ENCODE peak calls at places on chromosomes 4 and X, in eight cellular contexts. One of them, this sample, is unnamed.

GRCh38 chrX:72714471-72714916 is 388 bp upstream of the PHKA1 start:
- DNase-seq in CD4-positive, alpha-beta T cell: no peak
- DNase-seq in mesenchymal stem cell: peak
- DNase-seq in fibroblast of lung: peak
- DNase-seq in NAMALWA: no peak
- DNase-seq in mesothelial cell of epicardium: peak
- DNase-seq in KG1: no peak
- DNase-seq in NT2/D1: peak
- DNase-seq in this sample: peak

GRCh38 chr4:20256381-20256881 is 4.7 kb downstream of the SLIT2 start:
- DNase-seq in mesothelial cell of epicardium: no peak
- DNase-seq in KG1: no peak
- DNase-seq in fibroblast of lung: peak
- DNase-seq in NT2/D1: no peak
- DNase-seq in NAMALWA: no peak
- DNase-seq in CD4-positive, alpha-beta T cell: no peak
- DNase-seq in mesenchymal stem cell: no peak
- DNase-seq in this sample: no peak

GRCh38 chr4:159398236-159398638 is 295.4 kb downstream of the RAPGEF2 start:
- DNase-seq in NAMALWA: no peak
- DNase-seq in mesothelial cell of epicardium: no peak
- DNase-seq in fibroblast of lung: peak
- DNase-seq in mesenchymal stem cell: peak
- DNase-seq in NT2/D1: no peak
- DNase-seq in CD4-positive, alpha-beta T cell: no peak
- DNase-seq in KG1: no peak
- DNase-seq in this sample: no peak

GRCh38 chr4:113469023-113469390 is 292.5 kb downstream of the CAMK2D start:
- DNase-seq in KG1: no peak
- DNase-seq in NT2/D1: no peak
- DNase-seq in mesenchymal stem cell: no peak
- DNase-seq in fibroblast of lung: peak
- DNase-seq in mesothelial cell of epicardium: no peak
- DNase-seq in NAMALWA: no peak
- DNase-seq in CD4-positive, alpha-beta T cell: no peak
- DNase-seq in this sample: no peak

GRCh38 chr4:104394409-104394813 is 100.3 kb downstream of the CXXC4 start:
- DNase-seq in KG1: no peak
- DNase-seq in NT2/D1: no peak
- DNase-seq in mesothelial cell of epicardium: no peak
- DNase-seq in fibroblast of lung: no peak
- DNase-seq in NAMALWA: no peak
- DNase-seq in mesenchymal stem cell: peak
- DNase-seq in CD4-positive, alpha-beta T cell: no peak
- DNase-seq in this sample: no peak

GRCh38 chrX:146481735-146482134 is 327.8 kb upstream of the CXorf51B start:
- DNase-seq in KG1: no peak
- DNase-seq in mesothelial cell of epicardium: no peak
- DNase-seq in mesenchymal stem cell: no peak
- DNase-seq in NAMALWA: no peak
- DNase-seq in NT2/D1: no peak
- DNase-seq in fibroblast of lung: no peak
- DNase-seq in CD4-positive, alpha-beta T cell: no peak
- DNase-seq in this sample: no peak

GRCh38 chr4:126853715-126854114 is 779.0 kb upstream of the INTU start:
- DNase-seq in KG1: no peak
- DNase-seq in CD4-positive, alpha-beta T cell: no peak
- DNase-seq in mesenchymal stem cell: no peak
- DNase-seq in mesothelial cell of epicardium: no peak
- DNase-seq in fibroblast of lung: no peak
- DNase-seq in NAMALWA: no peak
- DNase-seq in NT2/D1: no peak
- DNase-seq in this sample: no peak

GRCh38 chr4:72295966-72296557 is 264.3 kb downstream of the NPFFR2 start:
- DNase-seq in CD4-positive, alpha-beta T cell: no peak
- DNase-seq in KG1: no peak
- DNase-seq in fibroblast of lung: peak
- DNase-seq in mesenchymal stem cell: peak
- DNase-seq in NT2/D1: no peak
- DNase-seq in mesothelial cell of epicardium: no peak
- DNase-seq in NAMALWA: peak
- DNase-seq in this sample: no peak

GRCh38 chr4:3199661-3200422 is 49.1 kb upstream of the MSANTD1 start:
- DNase-seq in NAMALWA: no peak
- DNase-seq in fibroblast of lung: no peak
- DNase-seq in KG1: no peak
- DNase-seq in NT2/D1: no peak
- DNase-seq in CD4-positive, alpha-beta T cell: no peak
- DNase-seq in mesenchymal stem cell: no peak
- DNase-seq in mesothelial cell of epicardium: no peak
- DNase-seq in this sample: no peak

GRCh38 chr4:87188932-87189331 is 31.5 kb downstream of the KLHL8 start:
- DNase-seq in CD4-positive, alpha-beta T cell: no peak
- DNase-seq in mesothelial cell of epicardium: no peak
- DNase-seq in NAMALWA: no peak
- DNase-seq in NT2/D1: no peak
- DNase-seq in mesenchymal stem cell: no peak
- DNase-seq in KG1: no peak
- DNase-seq in fibroblast of lung: no peak
- DNase-seq in this sample: no peak

GRCh38 chr4:185915817-185916216 is 103.8 kb upstream of the SORBS2 start:
- DNase-seq in mesothelial cell of epicardium: no peak
- DNase-seq in fibroblast of lung: no peak
- DNase-seq in NAMALWA: no peak
- DNase-seq in NT2/D1: no peak
- DNase-seq in CD4-positive, alpha-beta T cell: no peak
- DNase-seq in KG1: no peak
- DNase-seq in mesenchymal stem cell: no peak
- DNase-seq in this sample: no peak

GRCh38 chrX:38192007-38192625 is 28.6 kb downstream of the SRPX start:
- DNase-seq in mesenchymal stem cell: no peak
- DNase-seq in NAMALWA: peak
- DNase-seq in mesothelial cell of epicardium: no peak
- DNase-seq in NT2/D1: no peak
- DNase-seq in KG1: no peak
- DNase-seq in CD4-positive, alpha-beta T cell: no peak
- DNase-seq in fibroblast of lung: peak
- DNase-seq in this sample: no peak

GRCh38 chr4:25536577-25537325 is 118.9 kb upstream of the SLC34A2 start:
- DNase-seq in fibroblast of lung: no peak
- DNase-seq in mesothelial cell of epicardium: no peak
- DNase-seq in NT2/D1: no peak
- DNase-seq in NAMALWA: peak
- DNase-seq in KG1: no peak
- DNase-seq in CD4-positive, alpha-beta T cell: no peak
- DNase-seq in mesenchymal stem cell: no peak
- DNase-seq in this sample: no peak

GRCh38 chrX:139931646-139932076 is 1.2 kb downstream of the ATP11C start:
- DNase-seq in fibroblast of lung: no peak
- DNase-seq in NAMALWA: no peak
- DNase-seq in KG1: no peak
- DNase-seq in mesothelial cell of epicardium: peak
- DNase-seq in NT2/D1: no peak
- DNase-seq in mesenchymal stem cell: no peak
- DNase-seq in CD4-positive, alpha-beta T cell: no peak
- DNase-seq in this sample: no peak

GRCh38 chrX:80751456-80751855 is 58.2 kb downstream of the BRWD3 start:
- DNase-seq in mesenchymal stem cell: no peak
- DNase-seq in KG1: no peak
- DNase-seq in NAMALWA: no peak
- DNase-seq in NT2/D1: no peak
- DNase-seq in CD4-positive, alpha-beta T cell: no peak
- DNase-seq in mesothelial cell of epicardium: no peak
- DNase-seq in fibroblast of lung: peak
- DNase-seq in this sample: no peak

GRCh38 chr4:183136880-183137279 is 37.8 kb downstream of the WWC2 start:
- DNase-seq in NT2/D1: no peak
- DNase-seq in KG1: no peak
- DNase-seq in fibroblast of lung: peak
- DNase-seq in NAMALWA: no peak
- DNase-seq in mesothelial cell of epicardium: no peak
- DNase-seq in mesenchymal stem cell: peak
- DNase-seq in CD4-positive, alpha-beta T cell: no peak
- DNase-seq in this sample: no peak

GRCh38 chrX:155534800-155535199 is 76.4 kb upstream of the F8A3 start:
- DNase-seq in mesenchymal stem cell: no peak
- DNase-seq in NT2/D1: no peak
- DNase-seq in CD4-positive, alpha-beta T cell: no peak
- DNase-seq in KG1: no peak
- DNase-seq in mesothelial cell of epicardium: no peak
- DNase-seq in fibroblast of lung: no peak
- DNase-seq in NAMALWA: peak
- DNase-seq in this sample: no peak

GRCh38 chr4:32472918-32473317 is 1752.7 kb downstream of the PCDH7 start:
- DNase-seq in KG1: no peak
- DNase-seq in fibroblast of lung: no peak
- DNase-seq in NAMALWA: no peak
- DNase-seq in NT2/D1: no peak
- DNase-seq in mesothelial cell of epicardium: no peak
- DNase-seq in mesenchymal stem cell: no peak
- DNase-seq in CD4-positive, alpha-beta T cell: no peak
- DNase-seq in this sample: no peak

GRCh38 chrX:83185887-83186286 is 322.2 kb upstream of the POU3F4 start:
- DNase-seq in NAMALWA: no peak
- DNase-seq in fibroblast of lung: no peak
- DNase-seq in CD4-positive, alpha-beta T cell: no peak
- DNase-seq in KG1: no peak
- DNase-seq in mesenchymal stem cell: no peak
- DNase-seq in NT2/D1: no peak
- DNase-seq in mesothelial cell of epicardium: no peak
- DNase-seq in this sample: no peak

GRCh38 chrX:24425806-24426205 is 39.3 kb upstream of the PDK3 start:
- DNase-seq in mesenchymal stem cell: no peak
- DNase-seq in NT2/D1: no peak
- DNase-seq in fibroblast of lung: no peak
- DNase-seq in NAMALWA: no peak
- DNase-seq in mesothelial cell of epicardium: no peak
- DNase-seq in CD4-positive, alpha-beta T cell: no peak
- DNase-seq in KG1: no peak
- DNase-seq in this sample: no peak

GRCh38 chr4:173415092-173415491 is 16.2 kb upstream of the SCRG1 start:
- DNase-seq in mesothelial cell of epicardium: no peak
- DNase-seq in CD4-positive, alpha-beta T cell: no peak
- DNase-seq in NAMALWA: no peak
- DNase-seq in KG1: no peak
- DNase-seq in mesenchymal stem cell: no peak
- DNase-seq in fibroblast of lung: no peak
- DNase-seq in NT2/D1: no peak
- DNase-seq in this sample: no peak

GRCh38 chr4:122364700-122365404 is 14.0 kb upstream of the ADAD1 start:
- DNase-seq in mesothelial cell of epicardium: no peak
- DNase-seq in CD4-positive, alpha-beta T cell: no peak
- DNase-seq in NT2/D1: peak
- DNase-seq in KG1: no peak
- DNase-seq in NAMALWA: no peak
- DNase-seq in mesenchymal stem cell: no peak
- DNase-seq in fibroblast of lung: no peak
- DNase-seq in this sample: no peak

GRCh38 chr4:114495471-114495928 is 103.1 kb upstream of the UGT8 start:
- DNase-seq in NT2/D1: peak
- DNase-seq in mesothelial cell of epicardium: no peak
- DNase-seq in mesenchymal stem cell: no peak
- DNase-seq in fibroblast of lung: no peak
- DNase-seq in CD4-positive, alpha-beta T cell: no peak
- DNase-seq in KG1: no peak
- DNase-seq in NAMALWA: peak
- DNase-seq in this sample: peak

GRCh38 chrX:10239611-10240064 is 82.9 kb downstream of the CLCN4 start:
- DNase-seq in mesenchymal stem cell: peak
- DNase-seq in CD4-positive, alpha-beta T cell: no peak
- DNase-seq in KG1: no peak
- DNase-seq in NT2/D1: no peak
- DNase-seq in mesothelial cell of epicardium: no peak
- DNase-seq in fibroblast of lung: peak
- DNase-seq in NAMALWA: no peak
- DNase-seq in this sample: no peak

GRCh38 chrX:20378291-20378920 is 111.7 kb upstream of the RPS6KA3 start:
- DNase-seq in CD4-positive, alpha-beta T cell: no peak
- DNase-seq in KG1: no peak
- DNase-seq in mesenchymal stem cell: peak
- DNase-seq in fibroblast of lung: peak
- DNase-seq in NAMALWA: no peak
- DNase-seq in mesothelial cell of epicardium: no peak
- DNase-seq in NT2/D1: no peak
- DNase-seq in this sample: no peak

GRCh38 chr4:140296871-140297570 is 76.4 kb upstream of the SCOC start:
- DNase-seq in mesenchymal stem cell: peak
- DNase-seq in mesothelial cell of epicardium: no peak
- DNase-seq in fibroblast of lung: peak
- DNase-seq in CD4-positive, alpha-beta T cell: no peak
- DNase-seq in NAMALWA: no peak
- DNase-seq in KG1: no peak
- DNase-seq in NT2/D1: no peak
- DNase-seq in this sample: no peak

GRCh38 chr4:91824773-91825172 is 479.0 kb upstream of the GRID2 start:
- DNase-seq in NAMALWA: no peak
- DNase-seq in NT2/D1: no peak
- DNase-seq in mesenchymal stem cell: no peak
- DNase-seq in fibroblast of lung: no peak
- DNase-seq in mesothelial cell of epicardium: no peak
- DNase-seq in KG1: no peak
- DNase-seq in CD4-positive, alpha-beta T cell: no peak
- DNase-seq in this sample: no peak

GRCh38 chr4:128228778-128229457 is 58.7 kb downstream of the PGRMC2 start:
- DNase-seq in NT2/D1: no peak
- DNase-seq in KG1: no peak
- DNase-seq in fibroblast of lung: no peak
- DNase-seq in CD4-positive, alpha-beta T cell: no peak
- DNase-seq in mesothelial cell of epicardium: no peak
- DNase-seq in mesenchymal stem cell: no peak
- DNase-seq in NAMALWA: no peak
- DNase-seq in this sample: no peak

GRCh38 chr4:169243808-169244207 is 26.9 kb downstream of the SH3RF1 start:
- DNase-seq in KG1: no peak
- DNase-seq in NT2/D1: no peak
- DNase-seq in fibroblast of lung: peak
- DNase-seq in mesenchymal stem cell: no peak
- DNase-seq in mesothelial cell of epicardium: no peak
- DNase-seq in NAMALWA: no peak
- DNase-seq in CD4-positive, alpha-beta T cell: no peak
- DNase-seq in this sample: no peak

GRCh38 chrX:39953879-39954278 is 143.9 kb downstream of the BCOR start:
- DNase-seq in KG1: no peak
- DNase-seq in CD4-positive, alpha-beta T cell: no peak
- DNase-seq in NT2/D1: no peak
- DNase-seq in mesenchymal stem cell: peak
- DNase-seq in fibroblast of lung: peak
- DNase-seq in mesothelial cell of epicardium: no peak
- DNase-seq in NAMALWA: no peak
- DNase-seq in this sample: no peak

GRCh38 chrX:46621572-46621971 is 48.0 kb downstream of the CHST7 start:
- DNase-seq in KG1: no peak
- DNase-seq in NT2/D1: no peak
- DNase-seq in CD4-positive, alpha-beta T cell: no peak
- DNase-seq in mesothelial cell of epicardium: no peak
- DNase-seq in mesenchymal stem cell: no peak
- DNase-seq in NAMALWA: no peak
- DNase-seq in fibroblast of lung: no peak
- DNase-seq in this sample: no peak

GRCh38 chr4:121277194-121278105 is 103.4 kb downstream of the QRFPR start:
- DNase-seq in CD4-positive, alpha-beta T cell: no peak
- DNase-seq in mesothelial cell of epicardium: no peak
- DNase-seq in fibroblast of lung: no peak
- DNase-seq in NT2/D1: no peak
- DNase-seq in mesenchymal stem cell: no peak
- DNase-seq in NAMALWA: peak
- DNase-seq in KG1: no peak
- DNase-seq in this sample: peak

This sample was measured in iPS DF 6.9.